ENCODE peak calls at places on chromosomes 7 and 10, in four cellular contexts. One of them, this sample, is unnamed.

GRCh38 chr10:76255241-76255640 is 823.8 kb downstream of the LRMDA start:
- DNase-seq in H1: no peak
- DNase-seq in GM12878: no peak
- DNase-seq in HepG2: no peak
- DNase-seq in this sample: no peak

GRCh38 chr10:32059472-32059871 is 3.2 kb upstream of the KIF5B start:
- DNase-seq in H1: no peak
- DNase-seq in GM12878: no peak
- DNase-seq in HepG2: peak; percentile 87
- DNase-seq in this sample: no peak

GRCh38 chr7:36224916-36225858 is 72.1 kb downstream of the EEPD1 start:
- DNase-seq in H1: no peak
- DNase-seq in GM12878: no peak
- DNase-seq in HepG2: no peak
- DNase-seq in this sample: no peak

GRCh38 chr7:65251851-65252620 is 121.6 kb upstream of the ZNF92 start:
- DNase-seq in H1: peak; percentile 85
- DNase-seq in GM12878: peak; percentile 27
- DNase-seq in HepG2: peak; percentile 53
- DNase-seq in this sample: peak; percentile 91

GRCh38 chr7:151244156-151244870 is 4.2 kb downstream of the SMARCD3 start:
- DNase-seq in H1: peak; percentile 84
- DNase-seq in GM12878: peak; percentile 15
- DNase-seq in HepG2: no peak
- DNase-seq in this sample: no peak

GRCh38 chr10:123948030-123948823 is 56.6 kb upstream of the CPXM2 start:
- DNase-seq in H1: no peak
- DNase-seq in GM12878: no peak
- DNase-seq in HepG2: no peak
- DNase-seq in this sample: no peak

GRCh38 chr7:55177068-55177530 is 158.3 kb downstream of the EGFR start:
- DNase-seq in H1: no peak
- DNase-seq in GM12878: no peak
- DNase-seq in HepG2: no peak
- DNase-seq in this sample: no peak

GRCh38 chr10:103610921-103611511 is 117.5 kb downstream of the NEURL1 start:
- DNase-seq in H1: no peak
- DNase-seq in GM12878: no peak
- DNase-seq in HepG2: no peak
- DNase-seq in this sample: no peak

GRCh38 chr10:113347508-113347907 is 205.3 kb upstream of the HABP2 start:
- DNase-seq in H1: no peak
- DNase-seq in GM12878: no peak
- DNase-seq in HepG2: no peak
- DNase-seq in this sample: no peak

DNA sequence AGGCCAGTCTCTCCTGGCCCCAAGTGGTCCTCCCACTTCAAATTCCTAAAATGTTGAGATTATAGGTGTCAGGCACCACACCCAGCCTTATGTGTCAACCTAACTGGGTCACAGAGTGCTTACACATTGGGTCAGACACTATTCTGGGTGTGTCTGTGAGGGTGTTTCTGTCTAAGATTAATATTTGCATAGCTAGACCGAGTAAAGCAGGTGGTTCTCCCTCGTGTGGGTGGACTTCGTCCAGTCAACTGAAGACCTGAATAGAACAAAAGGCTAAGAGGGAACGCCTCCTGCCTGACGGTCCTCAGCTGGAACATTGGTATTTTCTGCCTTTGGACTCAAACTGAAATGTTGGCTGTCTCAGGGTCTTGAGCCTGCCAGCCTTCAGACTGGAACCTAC is 11.5 kb downstream of the PPIF start:
- DNase-seq in H1: peak; percentile 28
- DNase-seq in GM12878: no peak
- DNase-seq in HepG2: peak; percentile 94
- DNase-seq in this sample: no peak
- TF ChIP-seq SUZ12 in H1: no peak
- TF ChIP-seq SUZ12 in GM12878: no peak
- TF ChIP-seq SUZ12 in HepG2: no peak
- TF ChIP-seq SUZ12 in this sample: no peak

GRCh38 chr10:822197-822596 is 109.3 kb downstream of the LARP4B start:
- DNase-seq in H1: no peak
- DNase-seq in GM12878: no peak
- DNase-seq in HepG2: no peak
- DNase-seq in this sample: no peak
- H3K36me3 ChIP-seq in H1: peaks cover 76% of the 10 kb centered on the region
- H3K36me3 ChIP-seq in GM12878: peaks cover 35% of the 10 kb centered on the region
- H3K36me3 ChIP-seq in HepG2: peaks cover 90% of the 10 kb centered on the region
- H3K36me3 ChIP-seq in this sample: peaks cover 92% of the 10 kb centered on the region

DNA sequence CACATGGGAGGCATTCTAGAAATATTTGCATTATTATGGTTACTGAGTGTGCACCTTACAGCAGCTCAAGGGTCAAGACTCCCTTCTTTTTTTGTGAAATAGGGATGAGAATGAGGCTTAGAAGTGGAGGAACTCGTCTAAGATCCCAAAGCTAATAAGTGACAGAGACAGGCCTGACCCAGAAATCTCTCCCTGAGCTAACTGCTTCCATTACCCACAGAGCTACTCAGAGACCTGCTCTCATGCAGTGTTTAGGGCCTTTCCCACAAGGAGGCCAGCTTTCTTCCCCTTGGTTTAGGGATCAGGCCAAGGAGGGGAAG is 301.7 kb downstream of the RPS24 start:
- DNase-seq in H1: no peak
- DNase-seq in GM12878: no peak
- DNase-seq in HepG2: no peak
- DNase-seq in this sample: no peak
- H3K9ac ChIP-seq in H1: no peak overlapping the region
- H3K9ac ChIP-seq in GM12878: no peak overlapping the region
- H3K9ac ChIP-seq in HepG2: no peak overlapping the region
- H3K9ac ChIP-seq in this sample: no peak overlapping the region

DNA sequence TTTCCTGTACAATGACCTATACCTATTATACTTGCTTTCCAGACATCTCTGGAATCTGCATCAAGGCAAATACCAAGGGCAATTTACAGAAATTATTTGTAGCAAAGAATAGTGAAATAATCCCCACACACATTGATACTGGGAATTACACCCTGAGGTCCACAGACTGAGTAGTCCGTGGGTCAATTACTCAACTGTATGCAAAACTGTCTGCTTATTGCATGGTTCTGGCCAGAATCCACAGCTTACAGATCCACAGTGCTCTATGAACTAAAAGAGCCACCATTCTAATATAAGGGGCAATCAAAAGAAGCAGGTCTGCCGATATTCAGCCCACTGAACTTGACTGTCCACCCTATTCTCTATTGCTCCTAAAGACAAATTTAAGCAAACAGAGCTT is 5.7 kb downstream of the CHCHD3 start:
- DNase-seq in H1: no peak
- DNase-seq in GM12878: no peak
- DNase-seq in HepG2: no peak
- DNase-seq in this sample: no peak
- TF ChIP-seq SUZ12 in H1: no peak
- TF ChIP-seq SUZ12 in GM12878: no peak
- TF ChIP-seq SUZ12 in HepG2: no peak
- TF ChIP-seq SUZ12 in this sample: no peak